ENCODE peak calls at places on chromosomes 4 and X, in eight cellular contexts. One of them, this sample, is unnamed.

GRCh38 chr4:44462259-44462658 is 13.7 kb upstream of the KCTD8 start:
- DNase-seq in NCI-H1436: no peak
- DNase-seq in RCC 7860: no peak
- DNase-seq in H9: no peak
- DNase-seq in left ventricle myocardium inferior: no peak
- DNase-seq in cardiac muscle cell: no peak
- DNase-seq in amygdala: no peak
- DNase-seq in stimulated activated CD8-positive, alpha-beta memory T cell treated with anti-CD3 and anti-CD28 coated beads, Interleukin-4, amount 100 ng/mL, for 4 hours: no peak
- DNase-seq in this sample: no peak

GRCh38 chrX:39012561-39013209 is 211.4 kb downstream of the MID1IP1 start:
- DNase-seq in stimulated activated CD8-positive, alpha-beta memory T cell treated with anti-CD3 and anti-CD28 coated beads, Interleukin-4, amount 100 ng/mL, for 4 hours: no peak
- DNase-seq in NCI-H1436: no peak
- DNase-seq in H9: no peak
- DNase-seq in amygdala: no peak
- DNase-seq in cardiac muscle cell: peak; percentile 12
- DNase-seq in RCC 7860: no peak
- DNase-seq in left ventricle myocardium inferior: no peak
- DNase-seq in this sample: no peak

GRCh38 chrX:7215842-7216241 is 67.9 kb upstream of the PUDP start:
- DNase-seq in cardiac muscle cell: no peak
- DNase-seq in H9: no peak
- DNase-seq in RCC 7860: no peak
- DNase-seq in amygdala: no peak
- DNase-seq in NCI-H1436: no peak
- DNase-seq in stimulated activated CD8-positive, alpha-beta memory T cell treated with anti-CD3 and anti-CD28 coated beads, Interleukin-4, amount 100 ng/mL, for 4 hours: no peak
- DNase-seq in left ventricle myocardium inferior: no peak
- DNase-seq in this sample: peak; percentile 59

GRCh38 chr4:170109586-170110289 is 20.0 kb upstream of the AADAT start:
- DNase-seq in RCC 7860: no peak
- DNase-seq in H9: no peak
- DNase-seq in stimulated activated CD8-positive, alpha-beta memory T cell treated with anti-CD3 and anti-CD28 coated beads, Interleukin-4, amount 100 ng/mL, for 4 hours: no peak
- DNase-seq in cardiac muscle cell: peak; percentile 10
- DNase-seq in NCI-H1436: no peak
- DNase-seq in left ventricle myocardium inferior: no peak
- DNase-seq in amygdala: no peak
- DNase-seq in this sample: no peak

GRCh38 chrX:73562986-73563739 is at the start of gene CHIC1:
- DNase-seq in NCI-H1436: peak; percentile 88
- DNase-seq in left ventricle myocardium inferior: peak; percentile 47
- DNase-seq in amygdala: peak; percentile 16
- DNase-seq in cardiac muscle cell: peak; percentile 75
- DNase-seq in H9: peak; percentile 85
- DNase-seq in stimulated activated CD8-positive, alpha-beta memory T cell treated with anti-CD3 and anti-CD28 coated beads, Interleukin-4, amount 100 ng/mL, for 4 hours: peak; percentile 21
- DNase-seq in RCC 7860: peak; percentile 48
- DNase-seq in this sample: peak; percentile 69

GRCh38 chr4:576991-577498 is 950 bp upstream of the TMEM271 start:
- DNase-seq in amygdala: no peak
- DNase-seq in left ventricle myocardium inferior: no peak
- DNase-seq in stimulated activated CD8-positive, alpha-beta memory T cell treated with anti-CD3 and anti-CD28 coated beads, Interleukin-4, amount 100 ng/mL, for 4 hours: no peak
- DNase-seq in NCI-H1436: no peak
- DNase-seq in RCC 7860: no peak
- DNase-seq in cardiac muscle cell: no peak
- DNase-seq in H9: no peak
- DNase-seq in this sample: no peak

GRCh38 chrX:147119088-147119487 is 304.5 kb upstream of the CXorf51A start:
- DNase-seq in RCC 7860: no peak
- DNase-seq in stimulated activated CD8-positive, alpha-beta memory T cell treated with anti-CD3 and anti-CD28 coated beads, Interleukin-4, amount 100 ng/mL, for 4 hours: no peak
- DNase-seq in left ventricle myocardium inferior: no peak
- DNase-seq in H9: no peak
- DNase-seq in cardiac muscle cell: no peak
- DNase-seq in NCI-H1436: no peak
- DNase-seq in amygdala: no peak
- DNase-seq in this sample: no peak

GRCh38 chr4:154415313-154415712 is 76.3 kb downstream of the DCHS2 start:
- DNase-seq in left ventricle myocardium inferior: no peak
- DNase-seq in NCI-H1436: no peak
- DNase-seq in H9: no peak
- DNase-seq in amygdala: no peak
- DNase-seq in RCC 7860: no peak
- DNase-seq in cardiac muscle cell: no peak
- DNase-seq in stimulated activated CD8-positive, alpha-beta memory T cell treated with anti-CD3 and anti-CD28 coated beads, Interleukin-4, amount 100 ng/mL, for 4 hours: no peak
- DNase-seq in this sample: no peak

GRCh38 chr4:184345573-184345922 is 127.9 kb upstream of the ENPP6 start:
- DNase-seq in cardiac muscle cell: no peak
- DNase-seq in RCC 7860: no peak
- DNase-seq in amygdala: no peak
- DNase-seq in NCI-H1436: no peak
- DNase-seq in H9: no peak
- DNase-seq in left ventricle myocardium inferior: peak; percentile 58
- DNase-seq in stimulated activated CD8-positive, alpha-beta memory T cell treated with anti-CD3 and anti-CD28 coated beads, Interleukin-4, amount 100 ng/mL, for 4 hours: no peak
- DNase-seq in this sample: no peak

GRCh38 chr4:184309241-184310170 is 91.8 kb upstream of the ENPP6 start:
- DNase-seq in stimulated activated CD8-positive, alpha-beta memory T cell treated with anti-CD3 and anti-CD28 coated beads, Interleukin-4, amount 100 ng/mL, for 4 hours: no peak
- DNase-seq in amygdala: no peak
- DNase-seq in RCC 7860: no peak
- DNase-seq in left ventricle myocardium inferior: no peak
- DNase-seq in NCI-H1436: no peak
- DNase-seq in H9: no peak
- DNase-seq in cardiac muscle cell: no peak
- DNase-seq in this sample: no peak

GRCh38 chr4:45751877-45752276 is 372.0 kb downstream of the GABRG1 start:
- DNase-seq in stimulated activated CD8-positive, alpha-beta memory T cell treated with anti-CD3 and anti-CD28 coated beads, Interleukin-4, amount 100 ng/mL, for 4 hours: no peak
- DNase-seq in H9: no peak
- DNase-seq in NCI-H1436: no peak
- DNase-seq in RCC 7860: no peak
- DNase-seq in left ventricle myocardium inferior: no peak
- DNase-seq in amygdala: no peak
- DNase-seq in cardiac muscle cell: no peak
- DNase-seq in this sample: no peak

GRCh38 chr4:85707591-85707990 is 232.6 kb downstream of the ARHGAP24 start:
- DNase-seq in RCC 7860: no peak
- DNase-seq in H9: no peak
- DNase-seq in cardiac muscle cell: peak; percentile 15
- DNase-seq in NCI-H1436: no peak
- DNase-seq in stimulated activated CD8-positive, alpha-beta memory T cell treated with anti-CD3 and anti-CD28 coated beads, Interleukin-4, amount 100 ng/mL, for 4 hours: no peak
- DNase-seq in amygdala: no peak
- DNase-seq in left ventricle myocardium inferior: no peak
- DNase-seq in this sample: no peak

GRCh38 chr4:35963969-35964515 is 280.3 kb downstream of the ARAP2 start:
- DNase-seq in H9: no peak
- DNase-seq in cardiac muscle cell: no peak
- DNase-seq in left ventricle myocardium inferior: no peak
- DNase-seq in stimulated activated CD8-positive, alpha-beta memory T cell treated with anti-CD3 and anti-CD28 coated beads, Interleukin-4, amount 100 ng/mL, for 4 hours: no peak
- DNase-seq in NCI-H1436: no peak
- DNase-seq in RCC 7860: peak; percentile 29
- DNase-seq in amygdala: no peak
- DNase-seq in this sample: no peak

GRCh38 chrX:107729558-107730297 is 45.9 kb downstream of the TSC22D3 start:
- DNase-seq in NCI-H1436: no peak
- DNase-seq in cardiac muscle cell: peak; percentile 54
- DNase-seq in amygdala: no peak
- DNase-seq in stimulated activated CD8-positive, alpha-beta memory T cell treated with anti-CD3 and anti-CD28 coated beads, Interleukin-4, amount 100 ng/mL, for 4 hours: no peak
- DNase-seq in RCC 7860: no peak
- DNase-seq in H9: peak; percentile 75
- DNase-seq in left ventricle myocardium inferior: peak; percentile 58
- DNase-seq in this sample: no peak

GRCh38 chrX:40096395-40097091 is 1.2 kb downstream of the BCOR start:
- DNase-seq in NCI-H1436: no peak
- DNase-seq in stimulated activated CD8-positive, alpha-beta memory T cell treated with anti-CD3 and anti-CD28 coated beads, Interleukin-4, amount 100 ng/mL, for 4 hours: peak; percentile 65
- DNase-seq in left ventricle myocardium inferior: peak; percentile 51
- DNase-seq in H9: peak; percentile 61
- DNase-seq in amygdala: no peak
- DNase-seq in cardiac muscle cell: peak; percentile 57
- DNase-seq in RCC 7860: no peak
- DNase-seq in this sample: peak; percentile 41

GRCh38 chrX:20412871-20413486 is 146.3 kb upstream of the RPS6KA3 start:
- DNase-seq in stimulated activated CD8-positive, alpha-beta memory T cell treated with anti-CD3 and anti-CD28 coated beads, Interleukin-4, amount 100 ng/mL, for 4 hours: peak; percentile 6
- DNase-seq in left ventricle myocardium inferior: peak; percentile 15
- DNase-seq in cardiac muscle cell: no peak
- DNase-seq in NCI-H1436: no peak
- DNase-seq in RCC 7860: no peak
- DNase-seq in H9: no peak
- DNase-seq in amygdala: peak; percentile 11
- DNase-seq in this sample: no peak